ENCODE peak calls at places on chromosomes 3 and 15, in six cellular contexts. K is stimulated activated CD8-positive, alpha-beta memory T cell treated with anti-CD3 and anti-CD28 coated beads, Interleukin-7, amount 100 ng/mL, for 4 hours; V is GM04504; B is amniotic stem cell; Y is AG04450; X is HS-27A. F is an unnamed sample.

GRCh38 chr3:9800529-9800928 is 7.6 kb downstream of the ARPC4 start:
- DNase-seq in Y (no peak), B (no peak), K (no peak), X (no peak), V (no peak), F (no peak)

GRCh38 chr15:100559330-100559729 is 30.6 kb upstream of the CERS3 start:
- DNase-seq in B (no peak), Y (peak), K (no peak), V (peak), X (no peak), F (no peak)

GRCh38 chr15:78875107-78875914 is 2.6 kb downstream of the MORF4L1 start:
- DNase-seq in K (no peak), Y (no peak), V (no peak), B (no peak), X (no peak), F (no peak)

GRCh38 chr3:122858373-122858772 is 63.5 kb downstream of the SLC49A4 start:
- DNase-seq in B (no peak), X (no peak), K (no peak), V (no peak), Y (no peak), F (no peak)

GRCh38 chr3:62622553-62623174 is 249.3 kb upstream of the FEZF2 start:
- DNase-seq in K (no peak), B (no peak), X (no peak), Y (peak), V (no peak), F (no peak)

GRCh38 chr3:143001034-143001368 is 369 bp upstream of the U2SURP start:
- DNase-seq in Y (no peak), X (no peak), V (no peak), B (no peak), K (no peak), F (no peak)

GRCh38 chr15:76107169-76107568 is 47.4 kb downstream of the TMEM266 start:
- DNase-seq in B (no peak), Y (no peak), X (no peak), K (no peak), V (no peak), F (no peak)

GRCh38 chr3:122825460-122825859 is 30.6 kb downstream of the SLC49A4 start:
- DNase-seq in K (no peak), Y (no peak), V (no peak), B (no peak), X (no peak), F (no peak)

GRCh38 chr3:19866751-19867347 is 67.2 kb downstream of the EFHB start:
- DNase-seq in V (no peak), K (no peak), X (no peak), B (peak), Y (no peak), F (no peak)

GRCh38 chr3:141313091-141313683 is 55.1 kb upstream of the ZBTB38 start:
- DNase-seq in B (no peak), X (no peak), K (no peak), V (no peak), Y (no peak), F (no peak)

GRCh38 chr3:171228228-171228627 is 201.7 kb upstream of the SLC2A2 start:
- DNase-seq in V (no peak), Y (no peak), B (no peak), K (no peak), X (no peak), F (no peak)

GRCh38 chr15:37891754-37892368 is 42.6 kb upstream of the TMCO5A start:
- DNase-seq in V (peak), X (no peak), K (no peak), Y (peak), B (peak), F (no peak)

GRCh38 chr3:102006812-102007485 is 157.6 kb downstream of the NFKBIZ start:
- DNase-seq in B (peak), X (peak), V (peak), K (no peak), Y (peak), F (no peak)

GRCh38 chr15:62958944-62959343 is 83.6 kb upstream of the TPM1 start:
- DNase-seq in Y (no peak), B (no peak), X (no peak), V (no peak), K (no peak), F (no peak)

GRCh38 chr3:11610044-11610671 is 33.6 kb downstream of the VGLL4 start:
- DNase-seq in K (no peak), V (no peak), Y (no peak), X (no peak), B (no peak), F (no peak)

GRCh38 chr3:132554437-132554836 is 42.6 kb upstream of the ACKR4 start:
- DNase-seq in K (no peak), X (no peak), B (no peak), V (no peak), Y (no peak), F (no peak)

GRCh38 chr3:87120850-87121249 is 106.3 kb upstream of the CHMP2B start:
- DNase-seq in X (no peak), Y (no peak), K (no peak), V (no peak), B (no peak), F (no peak)

GRCh38 chr3:152399374-152399773 is 130.6 kb downstream of the MBNL1 start:
- DNase-seq in Y (no peak), K (no peak), B (no peak), V (peak), X (no peak), F (no peak)

GRCh38 chr15:43749690-43750345 is 3.6 kb downstream of the PDIA3 start:
- DNase-seq in Y (no peak), B (no peak), K (peak), V (no peak), X (no peak), F (peak)

F was measured in T follicular helper cell.